ENCODE peak calls at places on chromosomes 1 and 21, in seven cellular contexts. I is ELF-1; G is WTC11; J is T-helper 1 cell; Q is coronary artery; T is stimulated activated CD8-positive, alpha-beta memory T cell treated with anti-CD3 and anti-CD28 coated beads, Interleukin-2, amount 100 ng/mL, for 48 hours; M is NCI-H146. N is an unnamed sample.

GRCh38 chr1:159892944-159893343 is 7.0 kb downstream of the CFAP45 start:
- DNase-seq in G (no peak), Q (no peak), M (no peak), J (no peak), T (no peak), I (no peak), N (no peak)

GRCh38 chr1:51671527-51672325 is 54.8 kb downstream of the OSBPL9 start:
- DNase-seq in Q (no peak), M (peak), J (no peak), T (no peak), G (no peak), I (no peak), N (no peak)

GRCh38 chr1:91502138-91502881 is 1.7 kb downstream of the CDC7 start:
- DNase-seq in I (no peak), G (no peak), J (no peak), T (no peak), M (no peak), Q (no peak), N (no peak)

GRCh38 chr1:55640708-55641473 is 425.7 kb upstream of the USP24 start:
- DNase-seq in T (no peak), Q (no peak), I (no peak), M (peak), G (no peak), J (no peak), N (peak)

GRCh38 chr21:43931454-43931853 is 66.4 kb downstream of the AGPAT3 start:
- DNase-seq in J (no peak), Q (no peak), T (no peak), I (no peak), M (no peak), G (no peak), N (no peak)

GRCh38 chr1:109667452-109668122 is at the start of gene GSTM2:
- DNase-seq in T (peak), Q (peak), M (peak), J (peak), I (peak), G (peak), N (peak)

GRCh38 chr1:30907641-30908445 is 715 bp downstream of the SDC3 start:
- DNase-seq in J (no peak), Q (peak), I (peak), M (no peak), T (no peak), G (no peak), N (no peak)

GRCh38 chr1:179229214-179230140 is at the start of gene ABL2:
- DNase-seq in J (peak), I (peak), Q (peak), T (peak), G (peak), M (peak), N (peak)

GRCh38 chr1:204410764-204411450 is 710 bp downstream of the PPP1R15B start:
- DNase-seq in J (no peak), M (peak), G (peak), I (peak), Q (peak), T (no peak), N (peak)

GRCh38 chr21:22211943-22212342 is 1213.7 kb downstream of the NCAM2 start:
- DNase-seq in T (no peak), G (no peak), I (no peak), Q (no peak), M (no peak), J (no peak), N (no peak)

GRCh38 chr1:26034504-26035202 is 11.3 kb downstream of the SLC30A2 start:
- DNase-seq in M (no peak), Q (no peak), G (no peak), I (no peak), T (no peak), J (no peak), N (no peak)

GRCh38 chr1:188903241-188903640 is 1574.4 kb downstream of the BRINP3 start:
- DNase-seq in G (no peak), Q (no peak), M (no peak), J (no peak), I (no peak), T (no peak), N (no peak)

GRCh38 chr21:36059823-36060158 is 535 bp downstream of the SETD4 start:
- DNase-seq in J (no peak), Q (peak), T (peak), I (no peak), G (peak), M (peak), N (no peak)

GRCh38 chr21:32955307-32955937 is 70.3 kb upstream of the OLIG2 start:
- DNase-seq in J (no peak), M (no peak), I (no peak), Q (no peak), T (no peak), G (no peak), N (no peak)

GRCh38 chr1:226444901-226445300 is 37.0 kb upstream of the PARP1 start:
- DNase-seq in M (peak), I (no peak), J (peak), Q (no peak), G (no peak), T (peak), N (peak)

GRCh38 chr21:14989359-14989758 is 75.4 kb downstream of the NRIP1 start:
- DNase-seq in M (no peak), G (no peak), T (no peak), Q (no peak), J (no peak), I (no peak), N (no peak)

GRCh38 chr1:161706483-161707347 is at the start of gene FCRLA:
- DNase-seq in I (no peak), M (no peak), T (no peak), G (no peak), J (no peak), Q (no peak), N (no peak)

GRCh38 chr1:226973371-226973897 is 33.3 kb downstream of the COQ8A start:
- DNase-seq in T (no peak), M (no peak), J (no peak), G (no peak), I (peak), Q (peak), N (no peak)

GRCh38 chr1:201184307-201184706 is 6.3 kb upstream of the IGFN1 start:
- DNase-seq in T (no peak), J (no peak), I (no peak), Q (no peak), M (no peak), G (no peak), N (no peak)

GRCh38 chr1:172399369-172400072 is 21.0 kb upstream of the C1orf105 start:
- DNase-seq in I (peak), G (no peak), J (no peak), T (no peak), Q (peak), M (peak), N (peak)

GRCh38 chr1:108142773-108143394 is 57.3 kb downstream of the SLC25A24 start:
- DNase-seq in Q (no peak), I (no peak), T (no peak), M (no peak), J (no peak), G (no peak), N (no peak)

GRCh38 chr1:21100496-21100895 is 76.2 kb downstream of the EIF4G3 start:
- DNase-seq in Q (no peak), T (no peak), I (no peak), J (no peak), G (no peak), M (no peak), N (no peak)

GRCh38 chr1:28421744-28422143 is 52.2 kb downstream of the PHACTR4 start:
- DNase-seq in M (no peak), J (no peak), G (no peak), I (no peak), Q (no peak), T (no peak), N (no peak)

GRCh38 chr1:172824199-172824598 is 165.3 kb downstream of the FASLG start:
- DNase-seq in Q (no peak), J (no peak), G (no peak), T (no peak), I (no peak), M (no peak), N (no peak)

GRCh38 chr1:227926216-227926791 is 21.4 kb downstream of the WNT9A start:
- DNase-seq in I (no peak), M (no peak), J (no peak), T (no peak), Q (no peak), G (no peak), N (no peak)

GRCh38 chr1:2437617-2438016 is 25.3 kb upstream of the PEX10 start:
- DNase-seq in I (no peak), T (no peak), J (no peak), M (no peak), G (no peak), Q (no peak), N (no peak)

GRCh38 chr1:87451229-87451900 is 122.7 kb downstream of the LMO4 start:
- DNase-seq in T (no peak), I (no peak), J (no peak), M (no peak), G (no peak), Q (no peak), N (no peak)

GRCh38 chr1:12434174-12434573 is 183.8 kb downstream of the DHRS3 start:
- DNase-seq in M (no peak), Q (no peak), G (no peak), T (no peak), J (peak), I (no peak), N (peak)

GRCh38 chr1:9691108-9691445 is 39.5 kb downstream of the PIK3CD start:
- DNase-seq in G (no peak), J (no peak), T (no peak), I (no peak), Q (no peak), M (no peak), N (no peak)

GRCh38 chr1:103056423-103056822 is 51.9 kb downstream of the COL11A1 start:
- DNase-seq in J (no peak), G (no peak), M (no peak), I (no peak), Q (no peak), T (no peak), N (no peak)